ENCODE peak calls at places on chromosomes 13 and 19, in eight cellular contexts. H, E, D, L, Z, T, C and P are unnamed samples.

GRCh38 chr13:27133889-27134288 is 37.7 kb downstream of the USP12 start:
- DNase-seq in H (no peak), E (no peak), D (no peak), L (no peak), Z (no peak), T (no peak), C (no peak), P (no peak)

GRCh38 chr13:27643334-27644158 is 21.9 kb downstream of the POLR1D start:
- DNase-seq in H (no peak), E (no peak), D (no peak), L (no peak), Z (no peak), T (no peak), C (no peak), P (peak; percentile 36)

GRCh38 chr19:17883627-17884413 is 12.1 kb downstream of the SLC5A5 start:
- DNase-seq in H (no peak), E (no peak), D (peak; percentile 69), L (no peak), Z (no peak), T (no peak), C (no peak), P (no peak)

GRCh38 chr19:6772028-6772865 is at the start of gene VAV1:
- DNase-seq in H (no peak), E (no peak), D (no peak), L (peak; percentile 80), Z (peak; percentile 78), T (peak; percentile 66), C (no peak), P (no peak)

GRCh38 chr13:94825507-94825906 is 113.2 kb upstream of the SOX21 start:
- DNase-seq in H (no peak), E (peak; percentile 20), D (no peak), L (peak; percentile 70), Z (no peak), T (no peak), C (peak; percentile 75), P (peak; percentile 67)

GRCh38 chr19:10193666-10194499 is 870 bp downstream of the DNMT1 start:
- DNase-seq in H (peak; percentile 62), E (peak; percentile 69), D (peak; percentile 40), L (no peak), Z (no peak), T (no peak), C (peak; percentile 40), P (peak; percentile 76)

GRCh38 chr19:8046569-8047165 is 5.9 kb upstream of the CCL25 start:
- DNase-seq in H (no peak), E (no peak), D (no peak), L (no peak), Z (no peak), T (no peak), C (no peak), P (no peak)

GRCh38 chr19:12859546-12859945 is 21.2 kb downstream of the MAST1 start:
- DNase-seq in H (no peak), E (no peak), D (no peak), L (no peak), Z (no peak), T (no peak), C (no peak), P (no peak)

GRCh38 chr13:39385154-39385553 is 217.8 kb downstream of the LHFPL6 start:
- DNase-seq in H (no peak), E (no peak), D (no peak), L (no peak), Z (no peak), T (no peak), C (no peak), P (no peak)

GRCh38 chr13:105410602-105411001 is 1124.9 kb downstream of the EFNB2 start:
- DNase-seq in H (peak; percentile 20), E (peak; percentile 41), D (peak; percentile 18), L (peak; percentile 74), Z (no peak), T (peak; percentile 50), C (peak; percentile 67), P (peak; percentile 41)

GRCh38 chr19:9936151-9937000 is at the start of gene OLFM2:
- DNase-seq in H (no peak), E (no peak), D (peak; percentile 68), L (peak; percentile 53), Z (no peak), T (no peak), C (no peak), P (no peak)

GRCh38 chr19:47275866-47276461 is 1.3 kb downstream of the INAFM1 start:
- DNase-seq in H (no peak), E (peak; percentile 78), D (no peak), L (peak; percentile 77), Z (no peak), T (peak; percentile 47), C (peak; percentile 53), P (peak; percentile 87)